ENCODE peak calls at places on chromosomes 13 and 19, in ten cellular contexts. One of them, this sample, is unnamed.

GRCh38 chr13:97417698-97418097 is 16.3 kb upstream of the RAP2A start:
- DNase-seq in mesendoderm: no peak
- DNase-seq in ovary: no peak
- DNase-seq in EH: no peak
- DNase-seq in neural crest cell: no peak
- DNase-seq in mammary epithelial cell: no peak
- DNase-seq in amniotic stem cell: no peak
- DNase-seq in KBM-7: no peak
- DNase-seq in RWPE1: no peak
- DNase-seq in T1000: no peak
- DNase-seq in this sample: no peak

GRCh38 chr13:32010137-32010536 is 21.4 kb upstream of the FRY start:
- DNase-seq in neural crest cell: no peak
- DNase-seq in amniotic stem cell: no peak
- DNase-seq in mammary epithelial cell: no peak
- DNase-seq in EH: peak; percentile 70
- DNase-seq in mesendoderm: no peak
- DNase-seq in ovary: no peak
- DNase-seq in KBM-7: no peak
- DNase-seq in T1000: no peak
- DNase-seq in RWPE1: no peak
- DNase-seq in this sample: no peak

GRCh38 chr13:40539954-40540706 is 126.3 kb downstream of the FOXO1 start:
- DNase-seq in EH: peak; percentile 93
- DNase-seq in ovary: no peak
- DNase-seq in RWPE1: peak; percentile 74
- DNase-seq in amniotic stem cell: peak; percentile 0
- DNase-seq in neural crest cell: no peak
- DNase-seq in mesendoderm: peak; percentile 91
- DNase-seq in T1000: peak; percentile 10
- DNase-seq in mammary epithelial cell: peak; percentile 53
- DNase-seq in KBM-7: no peak
- DNase-seq in this sample: peak; percentile 49

GRCh38 chr13:20699715-20700114 is 3.8 kb upstream of the IL17D start:
- DNase-seq in EH: no peak
- DNase-seq in RWPE1: no peak
- DNase-seq in mammary epithelial cell: no peak
- DNase-seq in ovary: no peak
- DNase-seq in neural crest cell: no peak
- DNase-seq in T1000: no peak
- DNase-seq in KBM-7: no peak
- DNase-seq in amniotic stem cell: no peak
- DNase-seq in mesendoderm: no peak
- DNase-seq in this sample: no peak

GRCh38 chr13:98761126-98761978 is 8.9 kb upstream of the SLC15A1 start:
- DNase-seq in RWPE1: peak; percentile 25
- DNase-seq in mammary epithelial cell: peak; percentile 60
- DNase-seq in neural crest cell: no peak
- DNase-seq in amniotic stem cell: no peak
- DNase-seq in KBM-7: peak; percentile 3
- DNase-seq in ovary: no peak
- DNase-seq in EH: peak; percentile 55
- DNase-seq in T1000: peak; percentile 18
- DNase-seq in mesendoderm: no peak
- DNase-seq in this sample: no peak

GRCh38 chr13:44437356-44438233 is 64.0 kb downstream of the SERP2 start:
- DNase-seq in amniotic stem cell: no peak
- DNase-seq in T1000: no peak
- DNase-seq in ovary: no peak
- DNase-seq in EH: peak; percentile 59
- DNase-seq in mammary epithelial cell: peak; percentile 48
- DNase-seq in KBM-7: peak; percentile 79
- DNase-seq in mesendoderm: peak; percentile 65
- DNase-seq in RWPE1: no peak
- DNase-seq in neural crest cell: no peak
- DNase-seq in this sample: peak; percentile 4

GRCh38 chr13:53126803-53127202 is 98.2 kb downstream of the OLFM4 start:
- DNase-seq in mammary epithelial cell: no peak
- DNase-seq in neural crest cell: no peak
- DNase-seq in RWPE1: no peak
- DNase-seq in mesendoderm: no peak
- DNase-seq in amniotic stem cell: no peak
- DNase-seq in EH: peak; percentile 74
- DNase-seq in ovary: no peak
- DNase-seq in KBM-7: no peak
- DNase-seq in T1000: no peak
- DNase-seq in this sample: peak; percentile 21

GRCh38 chr19:13014101-13014920 is 19.0 kb downstream of the NFIX start:
- DNase-seq in RWPE1: no peak
- DNase-seq in amniotic stem cell: no peak
- DNase-seq in ovary: peak; percentile 69
- DNase-seq in T1000: no peak
- DNase-seq in mesendoderm: peak; percentile 47
- DNase-seq in KBM-7: peak; percentile 82
- DNase-seq in mammary epithelial cell: peak; percentile 66
- DNase-seq in EH: no peak
- DNase-seq in neural crest cell: no peak
- DNase-seq in this sample: no peak

GRCh38 chr13:99426426-99426825 is 74.8 kb upstream of the TM9SF2 start:
- DNase-seq in T1000: no peak
- DNase-seq in mammary epithelial cell: no peak
- DNase-seq in mesendoderm: no peak
- DNase-seq in EH: no peak
- DNase-seq in RWPE1: no peak
- DNase-seq in amniotic stem cell: no peak
- DNase-seq in ovary: no peak
- DNase-seq in neural crest cell: no peak
- DNase-seq in KBM-7: no peak
- DNase-seq in this sample: no peak

GRCh38 chr19:293436-294110 is 2.4 kb upstream of the PLPP2 start:
- DNase-seq in KBM-7: no peak
- DNase-seq in mammary epithelial cell: no peak
- DNase-seq in T1000: no peak
- DNase-seq in neural crest cell: no peak
- DNase-seq in ovary: no peak
- DNase-seq in EH: no peak
- DNase-seq in amniotic stem cell: no peak
- DNase-seq in mesendoderm: no peak
- DNase-seq in RWPE1: no peak
- DNase-seq in this sample: no peak

GRCh38 chr19:16457195-16457953 is 14.4 kb downstream of the EPS15L1 start:
- DNase-seq in EH: peak; percentile 74
- DNase-seq in neural crest cell: peak; percentile 36
- DNase-seq in RWPE1: no peak
- DNase-seq in T1000: no peak
- DNase-seq in ovary: peak; percentile 78
- DNase-seq in amniotic stem cell: no peak
- DNase-seq in mesendoderm: no peak
- DNase-seq in KBM-7: no peak
- DNase-seq in mammary epithelial cell: peak; percentile 54
- DNase-seq in this sample: no peak

GRCh38 chr19:30649934-30650614 is 277.9 kb downstream of the ZNF536 start:
- DNase-seq in T1000: peak; percentile 6
- DNase-seq in ovary: no peak
- DNase-seq in EH: peak; percentile 45
- DNase-seq in mesendoderm: peak; percentile 60
- DNase-seq in mammary epithelial cell: peak; percentile 33
- DNase-seq in amniotic stem cell: peak; percentile 33
- DNase-seq in neural crest cell: peak; percentile 55
- DNase-seq in RWPE1: peak; percentile 60
- DNase-seq in KBM-7: peak; percentile 51
- DNase-seq in this sample: peak; percentile 12

GRCh38 chr19:3852614-3853254 is 16.1 kb downstream of the ZFR2 start:
- DNase-seq in neural crest cell: no peak
- DNase-seq in EH: peak; percentile 90
- DNase-seq in T1000: peak; percentile 75
- DNase-seq in amniotic stem cell: peak; percentile 26
- DNase-seq in mesendoderm: peak; percentile 74
- DNase-seq in RWPE1: peak; percentile 92
- DNase-seq in KBM-7: peak; percentile 76
- DNase-seq in mammary epithelial cell: peak; percentile 95
- DNase-seq in ovary: no peak
- DNase-seq in this sample: peak; percentile 17

GRCh38 chr19:2251577-2252480 is 2.7 kb downstream of the AMH start:
- DNase-seq in KBM-7: no peak
- DNase-seq in mammary epithelial cell: no peak
- DNase-seq in T1000: no peak
- DNase-seq in neural crest cell: no peak
- DNase-seq in RWPE1: no peak
- DNase-seq in ovary: no peak
- DNase-seq in mesendoderm: no peak
- DNase-seq in amniotic stem cell: no peak
- DNase-seq in EH: no peak
- DNase-seq in this sample: no peak

GRCh38 chr13:21933001-21933400 is 262.1 kb downstream of the FGF9 start:
- DNase-seq in T1000: no peak
- DNase-seq in amniotic stem cell: no peak
- DNase-seq in KBM-7: no peak
- DNase-seq in EH: no peak
- DNase-seq in mesendoderm: no peak
- DNase-seq in neural crest cell: no peak
- DNase-seq in ovary: no peak
- DNase-seq in RWPE1: no peak
- DNase-seq in mammary epithelial cell: no peak
- DNase-seq in this sample: no peak

GRCh38 chr13:101415358-101416174 is 742 bp downstream of the NALCN start:
- DNase-seq in mesendoderm: no peak
- DNase-seq in EH: no peak
- DNase-seq in T1000: no peak
- DNase-seq in KBM-7: no peak
- DNase-seq in mammary epithelial cell: no peak
- DNase-seq in ovary: no peak
- DNase-seq in RWPE1: no peak
- DNase-seq in amniotic stem cell: no peak
- DNase-seq in neural crest cell: no peak
- DNase-seq in this sample: no peak

GRCh38 chr13:71522976-71523517 is 344.0 kb downstream of the DACH1 start:
- DNase-seq in EH: no peak
- DNase-seq in T1000: no peak
- DNase-seq in mammary epithelial cell: no peak
- DNase-seq in ovary: no peak
- DNase-seq in mesendoderm: no peak
- DNase-seq in RWPE1: no peak
- DNase-seq in amniotic stem cell: no peak
- DNase-seq in neural crest cell: no peak
- DNase-seq in KBM-7: no peak
- DNase-seq in this sample: no peak

This sample was measured in AG04449.